ENCODE peak calls at places on chromosome 6, in five cellular contexts. E is body of pancreas; F is CD8-positive, alpha-beta T cell; O is adrenal gland; U is ovary. N is an unnamed sample. For H3K9me3, the result is how much of the 10 kb centered on the place peaks cover.

GRCh38 chr6:16700202-16700997 is 60.9 kb downstream of the ATXN1 start:
- DNase-seq in E (no peak), F (peak), O (no peak), U (no peak), N (no peak)

GRCh38 chr6:81751388-81752083 is 945 bp downstream of the TENT5A start:
- DNase-seq in E (peak), F (peak), O (peak), U (peak), N (peak)

GRCh38 chr6:159875194-159875593 is 15.6 kb upstream of the MAS1 start:
- DNase-seq in E (no peak), F (no peak), O (no peak), U (no peak), N (peak)

GRCh38 chr6:33433001-33433559 is 13.2 kb downstream of the SYNGAP1 start:
- DNase-seq in E (no peak), F (no peak), O (no peak), U (no peak), N (no peak)

GRCh38 chr6:3571206-3571815 is 114.5 kb upstream of the SLC22A23 start:
- DNase-seq in E (no peak), F (no peak), O (no peak), U (no peak), N (no peak)

GRCh38 chr6:122838060-122838780 is 49.2 kb downstream of the SMPDL3A start:
- DNase-seq in E (no peak), F (no peak), O (no peak), U (no peak), N (peak)

GRCh38 chr6:160965893-160966292 is 25.7 kb upstream of the MAP3K4 start:
- DNase-seq in E (no peak), F (no peak), O (no peak), U (no peak), N (no peak)

GRCh38 chr6:38510205-38510604 is 129.5 kb downstream of the BTBD9 start:
- DNase-seq in E (no peak), F (no peak), O (no peak), U (no peak), N (no peak)

GRCh38 chr6:150333592-150333954 is 35.2 kb upstream of the IYD start:
- DNase-seq in E (no peak), F (no peak), O (no peak), U (no peak), N (no peak)

GRCh38 chr6:138008791-138009190 is 98.4 kb downstream of the PERP start:
- DNase-seq in E (no peak), F (no peak), O (no peak), U (no peak), N (no peak)

GRCh38 chr6:33692760-33693158 is 18.7 kb downstream of the UQCC2 start:
- DNase-seq in E (no peak), F (peak), O (no peak), U (no peak), N (no peak)

GRCh38 chr6:136095961-136096360 is 154.2 kb downstream of the MTFR2 start:
- DNase-seq in E (peak), F (no peak), O (peak), U (peak), N (no peak)

GRCh38 chr6:113632220-113632864 is 224.8 kb upstream of the MARCKS start:
- DNase-seq in E (peak), F (no peak), O (peak), U (peak), N (no peak)

GRCh38 chr6:26594730-26595632 is 1.8 kb upstream of the ABT1 start:
- DNase-seq in E (no peak), F (no peak), O (no peak), U (peak), N (peak)
- H3K27ac ChIP-seq in E (no peak), F (no peak), O (peak), U (peak), N (peak)

GRCh38 chr6:168666751-168667427 is 225.9 kb downstream of the SMOC2 start:
- DNase-seq in E (no peak), F (no peak), O (no peak), U (no peak), N (no peak)
- H3K9me3 ChIP-seq in E (under half), F (under half), O (under half), U (under half), N (under half)

GRCh38 chr6:108585921-108586320 is 25.2 kb downstream of the FOXO3 start:
- DNase-seq in E (no peak), F (no peak), O (no peak), U (no peak), N (no peak)

GRCh38 chr6:108588586-108588985 is 27.9 kb downstream of the FOXO3 start:
- DNase-seq in E (no peak), F (no peak), O (no peak), U (no peak), N (peak)

GRCh38 chr6:108584323-108584722 is 23.6 kb downstream of the FOXO3 start:
- DNase-seq in E (no peak), F (no peak), O (no peak), U (no peak), N (no peak)

GRCh38 chr6:108589244-108589730 is 28.6 kb downstream of the FOXO3 start:
- DNase-seq in E (peak), F (no peak), O (peak), U (peak), N (peak)

GRCh38 chr6:108587258-108588059 is 26.7 kb downstream of the FOXO3 start:
- DNase-seq in E (peak), F (no peak), O (peak), U (peak), N (no peak)
- H3K4me3 ChIP-seq in E (no peak), F (no peak), O (no peak), U (no peak), N (no peak)

GRCh38 chr6:100456178-100456880 is 8.4 kb downstream of the SIM1 start:
- DNase-seq in E (no peak), F (no peak), O (no peak), U (no peak), N (no peak)
- H3K27ac ChIP-seq in E (peak), F (no peak), O (no peak), U (no peak), N (no peak)